ENCODE peak calls at places on chromosome 2, in ten cellular contexts. U is heart left ventricle, F is stomach, Z is spleen, Q is HepG2, O is tibial nerve, T is A549, G is IMR-90, H is esophagus squamous epithelium, V is transverse colon. J is an unnamed sample.
A peak's percentile ranks its signal among the peaks of the same experiment; 100 is the strongest.

GRCh38 chr2:98457045-98457696 is 12.5 kb downstream of the INPP4A start:
- DNase-seq in F (no peak), Q (no peak), O (no peak), G (peak; percentile 99), H (no peak), Z (no peak), T (peak; percentile 88), U (no peak), V (no peak), J (peak; percentile 50)

GRCh38 chr2:3523551-3524041 is 4.3 kb upstream of the ADI1 start:
- DNase-seq in G (peak; percentile 49), Z (no peak), Q (peak; percentile 65), H (no peak), T (no peak), F (peak; percentile 65), O (no peak), V (no peak), U (no peak), J (peak; percentile 41)

GRCh38 chr2:189287982-189288494 is 108.5 kb upstream of the COL5A2 start:
- DNase-seq in Z (no peak), T (peak; percentile 85), Q (peak; percentile 49), V (no peak), U (no peak), G (peak; percentile 91), H (no peak), O (no peak), F (no peak), J (no peak)

GRCh38 chr2:189210250-189211075 is 30.9 kb upstream of the COL5A2 start:
- DNase-seq in Q (no peak), V (peak; percentile 33), F (no peak), Z (no peak), G (peak; percentile 98), T (peak; percentile 89), H (no peak), U (peak; percentile 47), O (peak; percentile 24), J (peak; percentile 10)

GRCh38 chr2:224333631-224334030 is 68.3 kb downstream of the FAM124B start:
- DNase-seq in U (no peak), F (no peak), G (no peak), T (no peak), V (no peak), O (no peak), H (no peak), Z (no peak), Q (no peak), J (no peak)

GRCh38 chr2:67877281-67877680 is 185.5 kb downstream of the C1D start:
- DNase-seq in H (no peak), Z (no peak), U (no peak), F (no peak), O (no peak), G (no peak), T (no peak), Q (no peak), V (no peak), J (no peak)

GRCh38 chr2:179297922-179298321 is 33.3 kb upstream of the SESTD1 start:
- DNase-seq in V (no peak), T (no peak), Q (no peak), U (no peak), F (no peak), Z (no peak), G (no peak), H (no peak), O (no peak), J (no peak)

GRCh38 chr2:159124931-159125467 is 156.6 kb downstream of the TANC1 start:
- DNase-seq in T (no peak), U (no peak), G (no peak), H (no peak), Z (no peak), F (no peak), Q (no peak), V (peak; percentile 36), O (no peak), J (no peak)

GRCh38 chr2:178761759-178762371 is 45.4 kb downstream of the TTN start:
- DNase-seq in U (no peak), H (no peak), Z (no peak), T (peak; percentile 58), G (peak; percentile 49), V (no peak), Q (peak; percentile 60), O (no peak), F (no peak), J (no peak)

GRCh38 chr2:191410646-191411436 is 165.6 kb downstream of the MYO1B start:
- DNase-seq in O (no peak), F (no peak), T (no peak), Z (no peak), Q (no peak), V (no peak), U (no peak), H (no peak), G (peak; percentile 41), J (no peak)

GRCh38 chr2:206989306-206989705 is 50.0 kb downstream of the CPO start:
- DNase-seq in U (no peak), T (peak; percentile 39), Z (peak; percentile 82), V (peak; percentile 14), O (no peak), Q (peak; percentile 49), H (no peak), F (peak; percentile 44), G (no peak), J (peak; percentile 24)

GRCh38 chr2:197209742-197210408 is 100.7 kb downstream of the ANKRD44 start:
- DNase-seq in H (no peak), V (no peak), G (no peak), Q (no peak), O (no peak), F (no peak), U (no peak), Z (no peak), T (no peak), J (no peak)

GRCh38 chr2:30356061-30356460 is 91.0 kb upstream of the LCLAT1 start:
- DNase-seq in Q (no peak), U (no peak), T (no peak), O (no peak), H (no peak), V (no peak), F (no peak), G (no peak), Z (no peak), J (no peak)

GRCh38 chr2:157840568-157841156 is 35.5 kb downstream of the ACVR1 start:
- DNase-seq in G (peak; percentile 39), V (no peak), U (peak; percentile 69), Q (peak; percentile 79), H (no peak), O (no peak), T (no peak), Z (no peak), F (peak; percentile 83), J (no peak)

DNA sequence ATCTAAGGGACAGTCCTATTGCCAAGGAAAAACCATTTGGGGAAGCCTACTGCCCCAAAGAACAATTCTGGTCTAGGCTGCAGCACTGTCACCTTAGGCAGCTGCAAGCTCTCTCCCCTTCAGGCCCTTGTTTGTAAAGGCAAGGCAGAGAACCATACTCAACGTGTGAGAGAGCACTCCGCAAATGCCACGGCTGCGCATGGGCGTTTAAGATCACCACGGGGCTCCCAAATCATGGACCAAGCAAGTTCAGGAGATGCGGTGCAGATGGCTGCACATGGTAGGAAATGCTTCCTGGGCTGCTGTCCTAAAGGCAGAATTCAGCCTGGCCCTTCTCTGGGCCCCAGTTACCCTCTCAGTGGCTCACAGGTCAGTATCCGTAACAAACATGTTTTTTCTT is 15.5 kb downstream of the ERFE start:
- DNase-seq in Z (no peak), O (no peak), H (no peak), V (no peak), G (no peak), T (no peak), F (no peak), Q (no peak), U (no peak), J (no peak)
- TF ChIP-seq POLR2A in Z (no peak), O (no peak), H (no peak), V (no peak), G (no peak), T (no peak), F (no peak), Q (no peak), U (no peak), J (no peak)

DNA sequence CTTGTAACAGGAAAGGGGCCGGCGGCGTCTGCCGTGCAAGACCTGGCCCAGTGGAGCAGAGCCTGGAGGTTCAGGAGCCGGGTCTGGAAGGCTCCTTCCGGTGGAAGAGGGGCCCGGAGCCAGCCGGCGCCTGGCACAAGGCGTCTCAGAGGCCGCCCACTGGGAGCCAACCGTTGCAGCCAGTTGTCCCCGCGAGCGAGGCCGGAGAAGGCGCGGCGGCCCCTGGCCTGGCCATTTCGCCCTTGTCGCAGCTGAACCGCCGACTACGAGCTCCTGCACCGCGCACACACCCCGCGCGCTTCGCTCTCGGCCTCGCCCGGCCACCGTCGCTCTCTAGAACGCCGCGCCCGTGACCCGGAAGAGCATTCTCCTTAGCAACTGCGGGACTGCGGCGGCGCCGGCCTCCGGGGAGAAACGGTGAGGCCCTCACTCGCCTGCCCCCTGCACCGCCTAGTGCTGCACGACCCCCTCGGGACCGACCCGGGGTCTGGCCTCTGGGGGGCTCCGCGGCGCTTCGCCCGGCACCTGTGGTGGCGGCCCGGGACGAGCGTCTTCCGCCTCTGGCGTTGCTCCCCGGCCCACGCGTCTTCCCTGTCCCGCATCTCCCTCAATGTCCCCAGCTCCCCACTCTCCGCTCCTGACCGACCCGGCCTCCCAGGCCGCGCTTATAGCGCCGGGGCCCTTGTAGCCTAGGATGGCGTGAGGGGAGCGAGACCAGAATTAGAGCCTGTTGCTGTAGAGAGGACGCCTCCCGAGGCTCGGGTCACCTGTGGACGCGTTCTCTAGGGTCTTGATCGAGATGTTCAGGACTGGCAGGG is at the start of gene DIS3L2:
- DNase-seq in H (peak; percentile 13), V (peak; percentile 85), U (peak; percentile 86), F (peak; percentile 88), Q (peak; percentile 81), Z (peak; percentile 95), O (peak; percentile 51), T (peak; percentile 92), G (peak; percentile 70), J (peak; percentile 81)
- TF ChIP-seq POLR2A in H (peak; percentile 3), V (peak; percentile 59), U (peak; percentile 56), F (no peak), Q (peak; percentile 80), Z (peak; percentile 53), O (peak; percentile 37), T (peak; percentile 73), G (peak; percentile 20), J (peak; percentile 75)

DNA sequence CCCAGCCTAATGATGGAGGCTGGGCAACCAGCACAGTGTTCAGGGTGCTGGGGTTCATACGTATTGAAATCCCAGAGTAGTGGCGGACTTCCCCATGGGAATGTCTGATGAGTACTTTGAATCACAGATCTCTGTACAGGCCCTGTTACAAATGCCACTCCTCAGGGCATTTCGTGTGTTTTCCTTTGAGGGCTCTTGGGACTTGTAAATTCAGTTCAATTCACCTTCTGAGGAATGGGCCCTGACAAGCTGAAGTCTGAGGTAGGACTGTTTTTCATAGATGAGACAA is 288 bp upstream of the RDH14 start:
- DNase-seq in T (no peak), V (no peak), Q (no peak), F (no peak), O (no peak), Z (no peak), H (no peak), U (no peak), G (no peak), J (no peak)
- TF ChIP-seq POLR2A in T (peak; percentile 61), V (no peak), Q (peak; percentile 90), F (no peak), O (no peak), Z (no peak), H (no peak), U (no peak), G (no peak), J (peak; percentile 31)

DNA sequence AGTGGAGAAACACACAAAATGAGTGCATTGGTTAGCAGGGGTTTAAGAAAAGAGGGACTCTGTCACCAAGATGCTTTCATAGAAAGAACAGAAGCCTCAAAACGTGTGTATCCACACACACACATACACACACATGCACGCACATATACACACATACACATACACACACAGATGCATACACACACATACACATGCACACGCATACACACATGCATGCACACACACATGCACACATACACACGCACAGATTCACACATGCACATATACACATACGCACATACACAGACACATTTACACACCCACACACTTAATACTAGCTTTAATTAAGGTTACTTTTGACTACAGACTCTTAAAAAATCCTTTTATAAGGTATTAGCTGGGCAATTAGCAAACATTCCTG is 84.6 kb upstream of the TPO start:
- DNase-seq in Q (no peak), Z (no peak), V (no peak), T (no peak), O (no peak), F (no peak), G (no peak), U (no peak), H (no peak), J (no peak)
- TF ChIP-seq POLR2A in Q (no peak), Z (no peak), V (no peak), T (no peak), O (no peak), F (no peak), G (no peak), U (no peak), H (no peak), J (no peak)